ENCODE peak calls at places on chromosome 17, in ten cellular contexts. L is SK-N-MC; Q is ovary; Z is hepatocyte; B is A549; V is H7; M is lower leg skin; O is Jurkat, Clone E6-1; Y is vagina; U is mammary epithelial cell. J is an unnamed sample.
A peak's percentile ranks its signal among the peaks of the same experiment; 100 is the strongest.

GRCh38 chr17:6796887-6797490 is 21.0 kb downstream of the FBXO39 start:
- DNase-seq in M (no peak), O (no peak), Q (no peak), V (no peak), B (no peak), Z (no peak), L (no peak), U (peak; percentile 94), Y (no peak), J (no peak)

GRCh38 chr17:77282524-77283515 is 142.1 kb downstream of the SEC14L1 start:
- DNase-seq in V (peak; percentile 70), Q (no peak), L (no peak), M (no peak), U (no peak), Y (no peak), O (no peak), Z (peak; percentile 76), B (peak; percentile 72), J (peak; percentile 62)

GRCh38 chr17:61803796-61804195 is 59.5 kb downstream of the BRIP1 start:
- DNase-seq in Z (no peak), O (no peak), L (no peak), M (no peak), Q (no peak), V (no peak), Y (no peak), B (no peak), U (no peak), J (no peak)

GRCh38 chr17:54948380-54948779 is 20.1 kb downstream of the COX11 start:
- DNase-seq in B (peak; percentile 36), Q (no peak), O (no peak), V (no peak), Z (no peak), Y (no peak), U (peak; percentile 96), L (no peak), M (no peak), J (peak; percentile 70)

GRCh38 chr17:76278952-76279741 is 14.0 kb downstream of the UBALD2 start:
- DNase-seq in L (peak; percentile 8), V (peak; percentile 98), Q (peak; percentile 91), O (peak; percentile 50), Z (peak; percentile 91), U (peak; percentile 51), M (peak; percentile 98), Y (no peak), B (peak; percentile 78), J (peak; percentile 79)

GRCh38 chr17:61177351-61177750 is 222.3 kb upstream of the TBX2 start:
- DNase-seq in L (no peak), V (no peak), Q (no peak), O (peak; percentile 52), Z (no peak), B (no peak), Y (no peak), M (no peak), U (no peak), J (no peak)

GRCh38 chr17:66468241-66469087 is 166.1 kb downstream of the PRKCA start:
- DNase-seq in U (peak; percentile 94), Z (peak; percentile 39), L (no peak), V (no peak), M (peak; percentile 60), B (peak; percentile 27), Y (no peak), O (peak; percentile 60), Q (no peak), J (no peak)

GRCh38 chr17:46983782-46984181 is 4.7 kb upstream of the RPRML start:
- DNase-seq in V (no peak), Q (no peak), O (no peak), M (no peak), B (no peak), U (no peak), Y (no peak), Z (no peak), L (no peak), J (no peak)

GRCh38 chr17:50904522-50905459 is 38.6 kb upstream of the TOB1 start:
- DNase-seq in Y (no peak), M (peak; percentile 91), L (no peak), O (no peak), V (peak; percentile 57), U (no peak), Q (peak; percentile 50), Z (peak; percentile 78), B (no peak), J (peak; percentile 81)

GRCh38 chr17:20118280-20118679 is 109.1 kb downstream of the SPECC1 start:
- DNase-seq in B (no peak), M (no peak), O (no peak), Z (no peak), Y (no peak), Q (no peak), V (no peak), L (no peak), U (no peak), J (no peak)

GRCh38 chr17:83004791-83005380 is 74.5 kb upstream of the METRNL start:
- DNase-seq in O (no peak), V (peak; percentile 28), M (no peak), Z (no peak), Q (no peak), B (no peak), Y (peak; percentile 34), U (no peak), L (no peak), J (no peak)

GRCh38 chr17:2903193-2903974 is 107.1 kb downstream of the RAP1GAP2 start:
- DNase-seq in Q (no peak), V (peak; percentile 66), U (no peak), M (no peak), Z (no peak), Y (no peak), O (no peak), L (no peak), B (no peak), J (peak; percentile 24)

GRCh38 chr17:61250335-61250890 is 149.2 kb upstream of the TBX2 start:
- DNase-seq in Z (peak; percentile 34), M (no peak), Q (no peak), U (no peak), Y (no peak), B (peak; percentile 35), L (no peak), V (no peak), O (no peak), J (no peak)

GRCh38 chr17:48567209-48567608 is 10.9 kb downstream of the HOXB4 start:
- DNase-seq in O (no peak), B (no peak), L (no peak), Z (no peak), Y (no peak), U (no peak), V (no peak), M (no peak), Q (no peak), J (no peak)

GRCh38 chr17:17109896-17110295 is 67.6 kb downstream of the MPRIP start:
- DNase-seq in U (peak; percentile 23), L (no peak), V (no peak), B (peak; percentile 62), O (no peak), Q (no peak), Y (no peak), Z (no peak), M (peak; percentile 93), J (peak; percentile 94)

GRCh38 chr17:68344701-68345136 is 53.4 kb downstream of the ARSG start:
- DNase-seq in O (peak; percentile 85), M (no peak), L (no peak), U (no peak), Z (no peak), B (no peak), Q (no peak), V (no peak), Y (no peak), J (peak; percentile 35)

GRCh38 chr17:36938566-36939058 is 1.3 kb downstream of the LHX1 start:
- DNase-seq in B (no peak), M (peak; percentile 80), L (no peak), Q (no peak), Y (no peak), V (no peak), O (no peak), Z (no peak), U (no peak), J (no peak)

GRCh38 chr17:13024526-13025263 is 6.9 kb upstream of the ELAC2 start:
- DNase-seq in O (peak; percentile 41), Q (peak; percentile 65), B (peak; percentile 75), Z (peak; percentile 82), Y (no peak), V (peak; percentile 88), U (peak; percentile 35), L (no peak), M (peak; percentile 91), J (peak; percentile 55)
- H3K4me3 ChIP-seq in O (peak overlapping the region; percentile 24), Q (peak overlapping the region; percentile 10), B (peak overlapping the region; percentile 45), Z (no peak overlapping the region), Y (no peak overlapping the region), V (peak overlapping the region; percentile 27), U (no peak overlapping the region), L (peak overlapping the region; percentile 71), M (no peak overlapping the region), J (no peak overlapping the region)

DNA sequence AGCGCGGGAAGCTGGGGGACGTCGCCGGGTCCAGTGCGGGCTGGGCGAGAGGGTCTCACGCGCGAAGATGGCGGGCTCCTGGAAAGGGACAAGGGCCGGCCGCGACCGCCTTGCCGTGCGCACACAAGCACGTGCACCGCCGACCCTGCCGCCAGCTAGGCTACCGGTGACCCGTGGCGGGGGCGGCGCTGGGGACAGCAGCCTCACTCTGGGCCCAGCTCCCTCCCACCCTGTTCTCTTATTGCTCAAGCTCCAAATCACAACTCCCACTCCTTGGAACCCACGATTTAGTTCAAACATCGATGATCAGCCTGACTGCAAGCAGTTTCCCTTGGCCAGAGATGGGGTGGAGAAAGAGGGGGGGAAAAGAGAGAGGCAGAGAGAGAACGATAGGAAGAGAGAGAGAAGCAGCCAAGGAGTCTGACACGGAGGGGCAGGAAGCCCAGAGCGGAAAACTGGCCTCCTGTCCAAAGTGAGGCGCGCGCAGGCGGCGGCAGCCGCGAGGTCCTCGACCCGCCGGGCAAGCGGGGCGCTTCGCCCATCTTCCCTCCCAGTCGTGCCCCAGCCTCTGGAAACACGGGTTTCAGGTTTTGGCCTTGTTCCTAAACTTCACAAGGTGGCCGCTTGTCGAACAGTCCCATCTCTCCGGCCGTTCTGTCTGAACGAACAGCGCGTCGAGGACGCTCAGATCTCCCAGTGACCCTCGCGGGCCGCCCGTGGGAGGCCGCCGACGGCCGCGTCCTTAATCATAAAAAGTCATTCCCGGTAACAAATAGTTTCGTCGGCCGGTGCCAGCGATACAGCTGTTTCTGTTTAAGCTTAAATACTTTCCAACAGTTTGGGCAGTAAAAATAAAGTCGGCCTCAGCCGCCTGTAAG is 1.7 kb upstream of the CBX8 start:
- DNase-seq in O (no peak), M (no peak), Q (no peak), U (no peak), L (no peak), Y (no peak), V (peak; percentile 79), Z (peak; percentile 57), B (no peak), J (no peak)
- H3K4me3 ChIP-seq in O (peak overlapping the region; percentile 51), M (peak overlapping the region; percentile 10), Q (peak overlapping the region; percentile 68), U (no peak overlapping the region), L (peak overlapping the region; percentile 57), Y (peak overlapping the region; percentile 62), V (peak overlapping the region; percentile 28), Z (peak overlapping the region; percentile 28), B (no peak overlapping the region), J (peak overlapping the region; percentile 64)

GRCh38 chr17:39195568-39196160 is 1.8 kb downstream of the CACNB1 start:
- DNase-seq in M (no peak), Y (no peak), V (no peak), Z (no peak), Q (no peak), B (no peak), L (no peak), U (peak; percentile 26), O (no peak), J (no peak)
- H3K4me3 ChIP-seq in M (no peak overlapping the region), Y (no peak overlapping the region), V (peak overlapping the region; percentile 34), Z (no peak overlapping the region), Q (no peak overlapping the region), B (no peak overlapping the region), L (no peak overlapping the region), U (peak overlapping the region; percentile 58), O (no peak overlapping the region), J (no peak overlapping the region)

GRCh38 chr17:81486174-81486810 is 26.3 kb downstream of the ACTG1 start:
- DNase-seq in B (no peak), M (no peak), L (no peak), Z (no peak), Q (no peak), U (no peak), V (no peak), O (no peak), Y (no peak), J (no peak)
- H3K4me3 ChIP-seq in B (no peak overlapping the region), M (no peak overlapping the region), L (no peak overlapping the region), Z (no peak overlapping the region), Q (no peak overlapping the region), U (no peak overlapping the region), V (no peak overlapping the region), O (no peak overlapping the region), Y (no peak overlapping the region), J (no peak overlapping the region)

J was measured in small intestine.